ENCODE peak calls at places on chromosomes 12 and 14, in seven cellular contexts. One of them, this sample, is unnamed.

GRCh38 chr12:112665971-112666370 is 125.6 kb upstream of the RPH3A start:
- DNase-seq in IMR-90: no peak
- DNase-seq in A549: no peak
- DNase-seq in K562: no peak
- DNase-seq in HepG2: no peak
- DNase-seq in SK-N-SH: no peak
- DNase-seq in H1: no peak
- DNase-seq in this sample: no peak

GRCh38 chr12:19829100-19829853 is 390.0 kb downstream of the AEBP2 start:
- DNase-seq in IMR-90: peak; percentile 23
- DNase-seq in A549: no peak
- DNase-seq in K562: no peak
- DNase-seq in HepG2: no peak
- DNase-seq in SK-N-SH: no peak
- DNase-seq in H1: no peak
- DNase-seq in this sample: no peak

GRCh38 chr14:68089146-68089715 is 269.7 kb downstream of the RAD51B start:
- DNase-seq in IMR-90: peak; percentile 61
- DNase-seq in A549: peak; percentile 67
- DNase-seq in K562: no peak
- DNase-seq in HepG2: no peak
- DNase-seq in SK-N-SH: no peak
- DNase-seq in H1: no peak
- DNase-seq in this sample: no peak

GRCh38 chr14:77746064-77746463 is 14.9 kb downstream of the SNW1 start:
- DNase-seq in IMR-90: no peak
- DNase-seq in A549: no peak
- DNase-seq in K562: no peak
- DNase-seq in HepG2: no peak
- DNase-seq in SK-N-SH: no peak
- DNase-seq in H1: no peak
- DNase-seq in this sample: no peak

GRCh38 chr14:22432348-22432976 is 156.6 kb downstream of the DAD1 start:
- DNase-seq in IMR-90: peak; percentile 84
- DNase-seq in A549: peak; percentile 41
- DNase-seq in K562: no peak
- DNase-seq in HepG2: no peak
- DNase-seq in SK-N-SH: no peak
- DNase-seq in H1: no peak
- DNase-seq in this sample: no peak

GRCh38 chr12:56522486-56523193 is 1.0 kb downstream of the RBMS2 start:
- DNase-seq in IMR-90: peak; percentile 13
- DNase-seq in A549: peak; percentile 36
- DNase-seq in K562: peak; percentile 20
- DNase-seq in HepG2: no peak
- DNase-seq in SK-N-SH: peak; percentile 15
- DNase-seq in H1: no peak
- DNase-seq in this sample: no peak

GRCh38 chr12:81077329-81077685 is 572 bp upstream of the ACSS3 start:
- DNase-seq in IMR-90: no peak
- DNase-seq in A549: no peak
- DNase-seq in K562: no peak
- DNase-seq in HepG2: peak; percentile 79
- DNase-seq in SK-N-SH: no peak
- DNase-seq in H1: no peak
- DNase-seq in this sample: no peak

GRCh38 chr14:95156765-95157194 is 549 bp downstream of the DICER1 start:
- DNase-seq in IMR-90: peak; percentile 19
- DNase-seq in A549: peak; percentile 21
- DNase-seq in K562: peak; percentile 36
- DNase-seq in HepG2: peak; percentile 7
- DNase-seq in SK-N-SH: no peak
- DNase-seq in H1: peak; percentile 58
- DNase-seq in this sample: no peak

GRCh38 chr12:19946549-19946948 is 421.8 kb upstream of the PDE3A start:
- DNase-seq in IMR-90: peak; percentile 98
- DNase-seq in A549: peak; percentile 73
- DNase-seq in K562: no peak
- DNase-seq in HepG2: no peak
- DNase-seq in SK-N-SH: no peak
- DNase-seq in H1: no peak
- DNase-seq in this sample: no peak

GRCh38 chr12:8590842-8591545 is 21.7 kb downstream of the AICDA start:
- DNase-seq in IMR-90: no peak
- DNase-seq in A549: no peak
- DNase-seq in K562: no peak
- DNase-seq in HepG2: peak; percentile 76
- DNase-seq in SK-N-SH: no peak
- DNase-seq in H1: no peak
- DNase-seq in this sample: no peak

GRCh38 chr12:42144424-42145196 is at the start of gene GXYLT1:
- DNase-seq in IMR-90: peak; percentile 91
- DNase-seq in A549: peak; percentile 78
- DNase-seq in K562: peak; percentile 95
- DNase-seq in HepG2: peak; percentile 79
- DNase-seq in SK-N-SH: peak; percentile 97
- DNase-seq in H1: peak; percentile 85
- DNase-seq in this sample: peak; percentile 79

GRCh38 chr12:70353780-70354640 is 12.1 kb upstream of the KCNMB4 start:
- DNase-seq in IMR-90: no peak
- DNase-seq in A549: no peak
- DNase-seq in K562: no peak
- DNase-seq in HepG2: no peak
- DNase-seq in SK-N-SH: no peak
- DNase-seq in H1: no peak
- DNase-seq in this sample: no peak

GRCh38 chr12:126726481-126727217 is 1540.3 kb upstream of the TMEM132C start:
- DNase-seq in IMR-90: no peak
- DNase-seq in A549: no peak
- DNase-seq in K562: no peak
- DNase-seq in HepG2: no peak
- DNase-seq in SK-N-SH: peak; percentile 7
- DNase-seq in H1: peak; percentile 71
- DNase-seq in this sample: no peak

GRCh38 chr14:88352299-88353097 is 29.4 kb upstream of the KCNK10 start:
- DNase-seq in IMR-90: peak; percentile 11
- DNase-seq in A549: no peak
- DNase-seq in K562: no peak
- DNase-seq in HepG2: no peak
- DNase-seq in SK-N-SH: no peak
- DNase-seq in H1: no peak
- DNase-seq in this sample: no peak

GRCh38 chr12:50734409-50735263 is 29.3 kb upstream of the ATF1 start:
- DNase-seq in IMR-90: peak; percentile 33
- DNase-seq in A549: peak; percentile 51
- DNase-seq in K562: peak; percentile 48
- DNase-seq in HepG2: peak; percentile 25
- DNase-seq in SK-N-SH: peak; percentile 63
- DNase-seq in H1: peak; percentile 53
- DNase-seq in this sample: no peak

GRCh38 chr12:121980211-121980891 is 41.3 kb upstream of the BCL7A start:
- DNase-seq in IMR-90: peak; percentile 64
- DNase-seq in A549: no peak
- DNase-seq in K562: no peak
- DNase-seq in HepG2: no peak
- DNase-seq in SK-N-SH: no peak
- DNase-seq in H1: no peak
- DNase-seq in this sample: peak; percentile 42

GRCh38 chr12:126582231-126582630 is 1517.0 kb downstream of the AACS start:
- DNase-seq in IMR-90: no peak
- DNase-seq in A549: no peak
- DNase-seq in K562: no peak
- DNase-seq in HepG2: no peak
- DNase-seq in SK-N-SH: no peak
- DNase-seq in H1: no peak
- DNase-seq in this sample: no peak

GRCh38 chr12:31865023-31865422 is 94.2 kb upstream of the RESF1 start:
- DNase-seq in IMR-90: no peak
- DNase-seq in A549: no peak
- DNase-seq in K562: no peak
- DNase-seq in HepG2: no peak
- DNase-seq in SK-N-SH: no peak
- DNase-seq in H1: no peak
- DNase-seq in this sample: no peak

GRCh38 chr12:80382254-80382653 is 61.8 kb upstream of the PTPRQ start:
- DNase-seq in IMR-90: no peak
- DNase-seq in A549: no peak
- DNase-seq in K562: no peak
- DNase-seq in HepG2: no peak
- DNase-seq in SK-N-SH: no peak
- DNase-seq in H1: no peak
- DNase-seq in this sample: no peak

GRCh38 chr14:33938131-33938949 is 12.5 kb downstream of the EGLN3 start:
- DNase-seq in IMR-90: no peak
- DNase-seq in A549: peak; percentile 42
- DNase-seq in K562: peak; percentile 68
- DNase-seq in HepG2: peak; percentile 49
- DNase-seq in SK-N-SH: peak; percentile 84
- DNase-seq in H1: peak; percentile 58
- DNase-seq in this sample: peak; percentile 36

GRCh38 chr14:51552275-51552674 is 99.4 kb upstream of the FRMD6 start:
- DNase-seq in IMR-90: no peak
- DNase-seq in A549: no peak
- DNase-seq in K562: no peak
- DNase-seq in HepG2: no peak
- DNase-seq in SK-N-SH: peak; percentile 58
- DNase-seq in H1: no peak
- DNase-seq in this sample: no peak

GRCh38 chr12:102116392-102116791 is 3.5 kb downstream of the NUP37 start:
- DNase-seq in IMR-90: no peak
- DNase-seq in A549: no peak
- DNase-seq in K562: no peak
- DNase-seq in HepG2: no peak
- DNase-seq in SK-N-SH: no peak
- DNase-seq in H1: no peak
- DNase-seq in this sample: no peak

GRCh38 chr12:102118874-102119273 is 1.0 kb downstream of the NUP37 start:
- DNase-seq in IMR-90: peak; percentile 33
- DNase-seq in A549: no peak
- DNase-seq in K562: no peak
- DNase-seq in HepG2: no peak
- DNase-seq in SK-N-SH: no peak
- DNase-seq in H1: no peak
- DNase-seq in this sample: no peak

GRCh38 chr12:102120886-102121285 is 903 bp downstream of the PARPBP start:
- DNase-seq in IMR-90: peak; percentile 29
- DNase-seq in A549: peak; percentile 16
- DNase-seq in K562: peak; percentile 25
- DNase-seq in HepG2: peak; percentile 29
- DNase-seq in SK-N-SH: peak; percentile 22
- DNase-seq in H1: no peak
- DNase-seq in this sample: no peak

GRCh38 chr12:102119674-102120563 is at the start of the genes NUP37 and PARPBP:
- DNase-seq in IMR-90: peak; percentile 81
- DNase-seq in A549: peak; percentile 84
- DNase-seq in K562: peak; percentile 92
- DNase-seq in HepG2: peak; percentile 84
- DNase-seq in SK-N-SH: peak; percentile 91
- DNase-seq in H1: peak; percentile 92
- DNase-seq in this sample: peak; percentile 68

GRCh38 chr12:102120564-102120873 is 536 bp downstream of the PARPBP start:
- DNase-seq in IMR-90: no peak
- DNase-seq in A549: peak; percentile 20
- DNase-seq in K562: peak; percentile 15
- DNase-seq in HepG2: peak; percentile 0
- DNase-seq in SK-N-SH: peak; percentile 5
- DNase-seq in H1: no peak
- DNase-seq in this sample: no peak
- TF ChIP-seq USF2 in IMR-90: no peak
- TF ChIP-seq USF2 in A549: no peak
- TF ChIP-seq USF2 in K562: no peak
- TF ChIP-seq USF2 in HepG2: no peak
- TF ChIP-seq USF2 in SK-N-SH: no peak
- TF ChIP-seq USF2 in H1: no peak
- TF ChIP-seq USF2 in this sample: no peak

GRCh38 chr12:89225401-89225800 is 126.9 kb downstream of the DUSP6 start:
- DNase-seq in IMR-90: peak; percentile 78
- DNase-seq in A549: no peak
- DNase-seq in K562: no peak
- DNase-seq in HepG2: no peak
- DNase-seq in SK-N-SH: no peak
- DNase-seq in H1: no peak
- DNase-seq in this sample: no peak
- H3K4me2 ChIP-seq in IMR-90: peak overlapping the region; percentile 6
- H3K4me2 ChIP-seq in A549: peak overlapping the region; percentile 1
- H3K4me2 ChIP-seq in K562: no peak overlapping the region
- H3K4me2 ChIP-seq in HepG2: no peak overlapping the region
- H3K4me2 ChIP-seq in SK-N-SH: peak overlapping the region; percentile 65
- H3K4me2 ChIP-seq in H1: peak overlapping the region; percentile 40
- H3K4me2 ChIP-seq in this sample: no peak overlapping the region

GRCh38 chr12:52210925-52211650 is 19.3 kb upstream of the KRT80 start:
- DNase-seq in IMR-90: no peak
- DNase-seq in A549: no peak
- DNase-seq in K562: no peak
- DNase-seq in HepG2: no peak
- DNase-seq in SK-N-SH: no peak
- DNase-seq in H1: no peak
- DNase-seq in this sample: no peak
- TF ChIP-seq USF2 in IMR-90: no peak
- TF ChIP-seq USF2 in A549: no peak
- TF ChIP-seq USF2 in K562: no peak
- TF ChIP-seq USF2 in HepG2: no peak
- TF ChIP-seq USF2 in SK-N-SH: no peak
- TF ChIP-seq USF2 in H1: no peak
- TF ChIP-seq USF2 in this sample: no peak

GRCh38 chr12:89261210-89261609 is 91.1 kb downstream of the DUSP6 start:
- DNase-seq in IMR-90: no peak
- DNase-seq in A549: no peak
- DNase-seq in K562: no peak
- DNase-seq in HepG2: no peak
- DNase-seq in SK-N-SH: peak; percentile 25
- DNase-seq in H1: no peak
- DNase-seq in this sample: no peak

GRCh38 chr12:89263153-89263552 is 89.1 kb downstream of the DUSP6 start:
- DNase-seq in IMR-90: no peak
- DNase-seq in A549: no peak
- DNase-seq in K562: no peak
- DNase-seq in HepG2: no peak
- DNase-seq in SK-N-SH: no peak
- DNase-seq in H1: no peak
- DNase-seq in this sample: no peak

GRCh38 chr12:89259831-89260230 is 92.5 kb downstream of the DUSP6 start:
- DNase-seq in IMR-90: peak; percentile 40
- DNase-seq in A549: no peak
- DNase-seq in K562: no peak
- DNase-seq in HepG2: no peak
- DNase-seq in SK-N-SH: no peak
- DNase-seq in H1: no peak
- DNase-seq in this sample: no peak

GRCh38 chr12:89263874-89264273 is 88.4 kb downstream of the DUSP6 start:
- DNase-seq in IMR-90: no peak
- DNase-seq in A549: no peak
- DNase-seq in K562: no peak
- DNase-seq in HepG2: no peak
- DNase-seq in SK-N-SH: no peak
- DNase-seq in H1: no peak
- DNase-seq in this sample: no peak

DNA sequence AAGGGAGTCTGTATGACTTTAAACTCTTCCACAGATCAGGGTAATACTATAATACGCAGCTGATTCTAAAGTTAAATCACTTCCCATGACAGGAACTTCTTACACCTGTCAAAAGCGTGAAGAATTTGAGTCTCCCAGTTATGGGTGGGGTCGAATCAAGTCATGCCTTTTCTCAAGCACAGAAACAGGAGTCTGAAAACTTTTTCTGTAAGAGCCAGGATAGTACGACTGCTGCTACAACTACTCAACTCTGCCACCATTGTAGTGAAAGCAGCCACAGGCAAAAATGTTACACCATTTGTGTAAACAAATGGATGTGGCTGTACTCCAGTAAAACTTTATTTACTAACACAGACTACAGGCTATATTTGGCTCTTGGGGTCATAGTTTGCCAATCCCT is 90.3 kb downstream of the DUSP6 start:
- DNase-seq in IMR-90: no peak
- DNase-seq in A549: no peak
- DNase-seq in K562: no peak
- DNase-seq in HepG2: no peak
- DNase-seq in SK-N-SH: no peak
- DNase-seq in H1: no peak
- DNase-seq in this sample: no peak
- H3K4me2 ChIP-seq in IMR-90: no peak overlapping the region
- H3K4me2 ChIP-seq in A549: no peak overlapping the region
- H3K4me2 ChIP-seq in K562: no peak overlapping the region
- H3K4me2 ChIP-seq in HepG2: no peak overlapping the region
- H3K4me2 ChIP-seq in SK-N-SH: no peak overlapping the region
- H3K4me2 ChIP-seq in H1: no peak overlapping the region
- H3K4me2 ChIP-seq in this sample: no peak overlapping the region

This sample was measured in GM12878.